ENCODE peak calls at places on chromosome 14, in five cellular contexts. One of them, this sample, is unnamed.

GRCh38 chr14:55624913-55625312 is 44.9 kb downstream of the KTN1 start:
- DNase-seq in GM10248: no peak
- DNase-seq in body of pancreas: no peak
- DNase-seq in dorsolateral prefrontal cortex: no peak
- DNase-seq in GM04504: no peak
- DNase-seq in this sample: no peak

GRCh38 chr14:65200454-65200853 is 98.1 kb upstream of the MAX start:
- DNase-seq in GM10248: no peak
- DNase-seq in body of pancreas: no peak
- DNase-seq in dorsolateral prefrontal cortex: no peak
- DNase-seq in GM04504: no peak
- DNase-seq in this sample: no peak

GRCh38 chr14:96225745-96226151 is 21.1 kb downstream of the BDKRB2 start:
- DNase-seq in GM10248: no peak
- DNase-seq in body of pancreas: peak
- DNase-seq in dorsolateral prefrontal cortex: no peak
- DNase-seq in GM04504: peak
- DNase-seq in this sample: no peak

GRCh38 chr14:98878278-98878677 is 393.7 kb downstream of the BCL11B start:
- DNase-seq in GM10248: no peak
- DNase-seq in body of pancreas: no peak
- DNase-seq in dorsolateral prefrontal cortex: no peak
- DNase-seq in GM04504: no peak
- DNase-seq in this sample: no peak

GRCh38 chr14:100641274-100641860 is 54.1 kb upstream of the BEGAIN start:
- DNase-seq in GM10248: no peak
- DNase-seq in body of pancreas: peak
- DNase-seq in dorsolateral prefrontal cortex: no peak
- DNase-seq in GM04504: no peak
- DNase-seq in this sample: no peak

GRCh38 chr14:67622675-67623074 is 3.0 kb downstream of the ARG2 start:
- DNase-seq in GM10248: no peak
- DNase-seq in body of pancreas: peak
- DNase-seq in dorsolateral prefrontal cortex: no peak
- DNase-seq in GM04504: peak
- DNase-seq in this sample: peak

GRCh38 chr14:72781476-72782181 is 112.3 kb downstream of the DPF3 start:
- DNase-seq in GM10248: no peak
- DNase-seq in body of pancreas: no peak
- DNase-seq in dorsolateral prefrontal cortex: no peak
- DNase-seq in GM04504: peak
- DNase-seq in this sample: no peak

GRCh38 chr14:88791629-88792571 is 853 bp downstream of the EML5 start:
- DNase-seq in GM10248: peak
- DNase-seq in body of pancreas: peak
- DNase-seq in dorsolateral prefrontal cortex: peak
- DNase-seq in GM04504: no peak
- DNase-seq in this sample: peak

GRCh38 chr14:103846569-103847438 is 571 bp downstream of the PPP1R13B start:
- DNase-seq in GM10248: peak
- DNase-seq in body of pancreas: peak
- DNase-seq in dorsolateral prefrontal cortex: peak
- DNase-seq in GM04504: no peak
- DNase-seq in this sample: peak

GRCh38 chr14:73248294-73248868 is 11.1 kb downstream of the PAPLN start:
- DNase-seq in GM10248: no peak
- DNase-seq in body of pancreas: no peak
- DNase-seq in dorsolateral prefrontal cortex: no peak
- DNase-seq in GM04504: no peak
- DNase-seq in this sample: no peak

GRCh38 chr14:50037837-50038236 is 78.5 kb downstream of the VCPKMT start:
- DNase-seq in GM10248: peak
- DNase-seq in body of pancreas: no peak
- DNase-seq in dorsolateral prefrontal cortex: no peak
- DNase-seq in GM04504: no peak
- DNase-seq in this sample: no peak

GRCh38 chr14:103563089-103563620 is 395 bp downstream of the COA8 start:
- DNase-seq in GM10248: no peak
- DNase-seq in body of pancreas: peak
- DNase-seq in dorsolateral prefrontal cortex: no peak
- DNase-seq in GM04504: no peak
- DNase-seq in this sample: peak

GRCh38 chr14:88163731-88164255 is 158.9 kb downstream of the GPR65 start:
- DNase-seq in GM10248: no peak
- DNase-seq in body of pancreas: no peak
- DNase-seq in dorsolateral prefrontal cortex: no peak
- DNase-seq in GM04504: no peak
- DNase-seq in this sample: no peak

GRCh38 chr14:38129705-38130104 is 78.0 kb upstream of the SSTR1 start:
- DNase-seq in GM10248: no peak
- DNase-seq in body of pancreas: no peak
- DNase-seq in dorsolateral prefrontal cortex: no peak
- DNase-seq in GM04504: no peak
- DNase-seq in this sample: no peak

GRCh38 chr14:76870146-76870545 is 43.9 kb downstream of the LRRC74A start:
- DNase-seq in GM10248: no peak
- DNase-seq in body of pancreas: peak
- DNase-seq in dorsolateral prefrontal cortex: no peak
- DNase-seq in GM04504: no peak
- DNase-seq in this sample: no peak

GRCh38 chr14:64394973-64395633 is 7.0 kb downstream of the MTHFD1 start:
- DNase-seq in GM10248: no peak
- DNase-seq in body of pancreas: no peak
- DNase-seq in dorsolateral prefrontal cortex: no peak
- DNase-seq in GM04504: no peak
- DNase-seq in this sample: no peak

GRCh38 chr14:100535287-100536131 is 51.7 kb downstream of the BEGAIN start:
- DNase-seq in GM10248: no peak
- DNase-seq in body of pancreas: peak
- DNase-seq in dorsolateral prefrontal cortex: peak
- DNase-seq in GM04504: no peak
- DNase-seq in this sample: peak

GRCh38 chr14:23751591-23751990 is 115.4 kb downstream of the DHRS2 start:
- DNase-seq in GM10248: no peak
- DNase-seq in body of pancreas: no peak
- DNase-seq in dorsolateral prefrontal cortex: no peak
- DNase-seq in GM04504: no peak
- DNase-seq in this sample: no peak

GRCh38 chr14:43901950-43902349 is 605.1 kb downstream of the FSCB start:
- DNase-seq in GM10248: no peak
- DNase-seq in body of pancreas: no peak
- DNase-seq in dorsolateral prefrontal cortex: no peak
- DNase-seq in GM04504: no peak
- DNase-seq in this sample: no peak

GRCh38 chr14:99592933-99593753 is 10.9 kb downstream of the CCDC85C start:
- DNase-seq in GM10248: no peak
- DNase-seq in body of pancreas: no peak
- DNase-seq in dorsolateral prefrontal cortex: no peak
- DNase-seq in GM04504: no peak
- DNase-seq in this sample: no peak

GRCh38 chr14:55605793-55606192 is 25.8 kb downstream of the KTN1 start:
- DNase-seq in GM10248: no peak
- DNase-seq in body of pancreas: no peak
- DNase-seq in dorsolateral prefrontal cortex: no peak
- DNase-seq in GM04504: no peak
- DNase-seq in this sample: no peak

GRCh38 chr14:103522649-103523582 is at the start of gene CKB:
- DNase-seq in GM10248: peak
- DNase-seq in body of pancreas: peak
- DNase-seq in dorsolateral prefrontal cortex: peak
- DNase-seq in GM04504: no peak
- DNase-seq in this sample: peak

GRCh38 chr14:85534914-85535313 is 5.0 kb downstream of the FLRT2 start:
- DNase-seq in GM10248: no peak
- DNase-seq in body of pancreas: peak
- DNase-seq in dorsolateral prefrontal cortex: no peak
- DNase-seq in GM04504: no peak
- DNase-seq in this sample: peak

GRCh38 chr14:53004976-53005375 is 54.1 kb upstream of the FERMT2 start:
- DNase-seq in GM10248: no peak
- DNase-seq in body of pancreas: no peak
- DNase-seq in dorsolateral prefrontal cortex: no peak
- DNase-seq in GM04504: no peak
- DNase-seq in this sample: no peak

GRCh38 chr14:105392161-105393090 is 5.9 kb upstream of the TEX22 start:
- DNase-seq in GM10248: no peak
- DNase-seq in body of pancreas: no peak
- DNase-seq in dorsolateral prefrontal cortex: no peak
- DNase-seq in GM04504: no peak
- DNase-seq in this sample: no peak

GRCh38 chr14:83559721-83560120 is 1970.2 kb upstream of the FLRT2 start:
- DNase-seq in GM10248: no peak
- DNase-seq in body of pancreas: no peak
- DNase-seq in dorsolateral prefrontal cortex: no peak
- DNase-seq in GM04504: no peak
- DNase-seq in this sample: no peak

GRCh38 chr14:103696027-103696402 is 19.2 kb downstream of the XRCC3 start:
- DNase-seq in GM10248: no peak
- DNase-seq in body of pancreas: no peak
- DNase-seq in dorsolateral prefrontal cortex: no peak
- DNase-seq in GM04504: no peak
- DNase-seq in this sample: no peak

GRCh38 chr14:69535230-69535848 is 39.3 kb downstream of the CCDC177 start:
- DNase-seq in GM10248: no peak
- DNase-seq in body of pancreas: peak
- DNase-seq in dorsolateral prefrontal cortex: peak
- DNase-seq in GM04504: no peak
- DNase-seq in this sample: peak

GRCh38 chr14:36521598-36522345 is 1.7 kb upstream of the NKX2-1 start:
- DNase-seq in GM10248: peak
- DNase-seq in body of pancreas: no peak
- DNase-seq in dorsolateral prefrontal cortex: no peak
- DNase-seq in GM04504: no peak
- DNase-seq in this sample: no peak

GRCh38 chr14:59297070-59297766 is 108.8 kb downstream of the DAAM1 start:
- DNase-seq in GM10248: no peak
- DNase-seq in body of pancreas: no peak
- DNase-seq in dorsolateral prefrontal cortex: no peak
- DNase-seq in GM04504: no peak
- DNase-seq in this sample: no peak

GRCh38 chr14:73452341-73453191 is 5.8 kb downstream of the NUMB start:
- DNase-seq in GM10248: no peak
- DNase-seq in body of pancreas: no peak
- DNase-seq in dorsolateral prefrontal cortex: no peak
- DNase-seq in GM04504: peak
- DNase-seq in this sample: no peak

GRCh38 chr14:37673439-37673838 is 78.0 kb downstream of the TTC6 start:
- DNase-seq in GM10248: no peak
- DNase-seq in body of pancreas: no peak
- DNase-seq in dorsolateral prefrontal cortex: no peak
- DNase-seq in GM04504: no peak
- DNase-seq in this sample: no peak

GRCh38 chr14:89827260-89827659 is 127.3 kb downstream of the EFCAB11 start:
- DNase-seq in GM10248: no peak
- DNase-seq in body of pancreas: no peak
- DNase-seq in dorsolateral prefrontal cortex: no peak
- DNase-seq in GM04504: no peak
- DNase-seq in this sample: no peak

GRCh38 chr14:100192250-100192671 is 32.8 kb upstream of the DEGS2 start:
- DNase-seq in GM10248: no peak
- DNase-seq in body of pancreas: peak
- DNase-seq in dorsolateral prefrontal cortex: peak
- DNase-seq in GM04504: no peak
- DNase-seq in this sample: no peak

GRCh38 chr14:64966976-64967375 is 5.2 kb downstream of the RAB15 start:
- DNase-seq in GM10248: no peak
- DNase-seq in body of pancreas: no peak
- DNase-seq in dorsolateral prefrontal cortex: no peak
- DNase-seq in GM04504: no peak
- DNase-seq in this sample: no peak

GRCh38 chr14:24630872-24631477 is 3.0 kb downstream of the GZMB start:
- DNase-seq in GM10248: no peak
- DNase-seq in body of pancreas: peak
- DNase-seq in dorsolateral prefrontal cortex: no peak
- DNase-seq in GM04504: no peak
- DNase-seq in this sample: no peak

This sample was measured in testis.